ENCODE peak calls at places on chromosomes 1 and 21, in five cellular contexts. One of them, this sample, is unnamed.

GRCh38 chr1:228804640-228805413 is 69.5 kb downstream of the RHOU start:
- DNase-seq in HT1080: no peak
- DNase-seq in mesendoderm: peak
- DNase-seq in ascending aorta: no peak
- DNase-seq in left ventricle myocardium inferior: no peak
- DNase-seq in this sample: no peak

GRCh38 chr1:6646499-6647148 is 22.0 kb downstream of the THAP3 start:
- DNase-seq in mesendoderm: peak
- DNase-seq in HT1080: peak
- DNase-seq in ascending aorta: no peak
- DNase-seq in left ventricle myocardium inferior: no peak
- DNase-seq in this sample: no peak

GRCh38 chr21:33771976-33772375 is 129.7 kb downstream of the ITSN1 start:
- DNase-seq in ascending aorta: no peak
- DNase-seq in mesendoderm: no peak
- DNase-seq in left ventricle myocardium inferior: no peak
- DNase-seq in HT1080: no peak
- DNase-seq in this sample: no peak

GRCh38 chr1:53944469-53945182 is 873 bp downstream of the IFT25 start:
- DNase-seq in mesendoderm: peak
- DNase-seq in HT1080: no peak
- DNase-seq in left ventricle myocardium inferior: no peak
- DNase-seq in ascending aorta: no peak
- DNase-seq in this sample: no peak

GRCh38 chr1:40078512-40079333 is 18.3 kb downstream of the PPT1 start:
- DNase-seq in left ventricle myocardium inferior: no peak
- DNase-seq in mesendoderm: peak
- DNase-seq in HT1080: peak
- DNase-seq in ascending aorta: peak
- DNase-seq in this sample: peak

GRCh38 chr1:56461158-56462127 is 117.9 kb downstream of the PLPP3 start:
- DNase-seq in ascending aorta: no peak
- DNase-seq in mesendoderm: peak
- DNase-seq in left ventricle myocardium inferior: no peak
- DNase-seq in HT1080: no peak
- DNase-seq in this sample: no peak

GRCh38 chr1:30541721-30542485 is 181.5 kb downstream of the MATN1 start:
- DNase-seq in ascending aorta: no peak
- DNase-seq in mesendoderm: no peak
- DNase-seq in HT1080: no peak
- DNase-seq in left ventricle myocardium inferior: no peak
- DNase-seq in this sample: no peak

GRCh38 chr1:107949467-107950253 is 15.3 kb downstream of the VAV3 start:
- DNase-seq in ascending aorta: no peak
- DNase-seq in left ventricle myocardium inferior: no peak
- DNase-seq in HT1080: no peak
- DNase-seq in mesendoderm: no peak
- DNase-seq in this sample: no peak

GRCh38 chr1:173064011-173064410 is 13.3 kb upstream of the TNFSF18 start:
- DNase-seq in HT1080: peak
- DNase-seq in ascending aorta: no peak
- DNase-seq in mesendoderm: no peak
- DNase-seq in left ventricle myocardium inferior: no peak
- DNase-seq in this sample: no peak

This sample was measured in effector CD8-positive, alpha-beta T cell.